ENCODE peak calls at places on chromosomes 6 and 20, in eight cellular contexts. One of them, this sample, is unnamed.

GRCh38 chr6:158772172-158772571 is 47.0 kb downstream of the EZR start:
- DNase-seq in left ventricle myocardium inferior: no peak
- DNase-seq in CD8-positive, alpha-beta T cell: no peak
- DNase-seq in IMR-90: no peak
- DNase-seq in adrenal gland: no peak
- DNase-seq in ovary: no peak
- DNase-seq in Caco-2: no peak
- DNase-seq in A549: no peak
- DNase-seq in this sample: no peak

GRCh38 chr6:132813173-132813856 is 1.1 kb upstream of the RPS12 start:
- DNase-seq in IMR-90: no peak
- DNase-seq in adrenal gland: peak; percentile 67
- DNase-seq in CD8-positive, alpha-beta T cell: peak; percentile 34
- DNase-seq in left ventricle myocardium inferior: peak; percentile 20
- DNase-seq in Caco-2: peak; percentile 46
- DNase-seq in A549: peak; percentile 33
- DNase-seq in ovary: peak; percentile 34
- DNase-seq in this sample: peak; percentile 20

GRCh38 chr6:11752350-11752749 is 26.3 kb downstream of the ADTRP start:
- DNase-seq in CD8-positive, alpha-beta T cell: no peak
- DNase-seq in ovary: no peak
- DNase-seq in left ventricle myocardium inferior: no peak
- DNase-seq in A549: no peak
- DNase-seq in IMR-90: no peak
- DNase-seq in Caco-2: no peak
- DNase-seq in adrenal gland: no peak
- DNase-seq in this sample: no peak

GRCh38 chr6:153123801-153124200 is 7.3 kb downstream of the RGS17 start:
- DNase-seq in Caco-2: no peak
- DNase-seq in left ventricle myocardium inferior: no peak
- DNase-seq in A549: no peak
- DNase-seq in ovary: no peak
- DNase-seq in CD8-positive, alpha-beta T cell: no peak
- DNase-seq in IMR-90: no peak
- DNase-seq in adrenal gland: no peak
- DNase-seq in this sample: no peak

GRCh38 chr20:2254333-2254732 is 41.5 kb upstream of the TGM3 start:
- DNase-seq in CD8-positive, alpha-beta T cell: no peak
- DNase-seq in Caco-2: no peak
- DNase-seq in IMR-90: no peak
- DNase-seq in left ventricle myocardium inferior: no peak
- DNase-seq in ovary: no peak
- DNase-seq in adrenal gland: no peak
- DNase-seq in A549: no peak
- DNase-seq in this sample: no peak

GRCh38 chr6:166627875-166628849 is 1.1 kb upstream of the RPS6KA2 start:
- DNase-seq in ovary: peak; percentile 65
- DNase-seq in CD8-positive, alpha-beta T cell: peak; percentile 62
- DNase-seq in left ventricle myocardium inferior: peak; percentile 87
- DNase-seq in A549: no peak
- DNase-seq in Caco-2: peak; percentile 54
- DNase-seq in IMR-90: peak; percentile 55
- DNase-seq in adrenal gland: peak; percentile 88
- DNase-seq in this sample: no peak

GRCh38 chr6:113317870-113318269 is 539.3 kb upstream of the MARCKS start:
- DNase-seq in IMR-90: no peak
- DNase-seq in left ventricle myocardium inferior: no peak
- DNase-seq in Caco-2: no peak
- DNase-seq in A549: no peak
- DNase-seq in CD8-positive, alpha-beta T cell: no peak
- DNase-seq in adrenal gland: no peak
- DNase-seq in ovary: no peak
- DNase-seq in this sample: no peak

GRCh38 chr20:8408587-8409307 is 276.7 kb downstream of the PLCB1 start:
- DNase-seq in IMR-90: no peak
- DNase-seq in adrenal gland: no peak
- DNase-seq in A549: no peak
- DNase-seq in ovary: no peak
- DNase-seq in left ventricle myocardium inferior: no peak
- DNase-seq in Caco-2: no peak
- DNase-seq in CD8-positive, alpha-beta T cell: no peak
- DNase-seq in this sample: no peak

GRCh38 chr6:1535295-1535694 is 74.4 kb upstream of the FOXC1 start:
- DNase-seq in Caco-2: no peak
- DNase-seq in A549: no peak
- DNase-seq in IMR-90: no peak
- DNase-seq in adrenal gland: no peak
- DNase-seq in left ventricle myocardium inferior: no peak
- DNase-seq in CD8-positive, alpha-beta T cell: peak; percentile 34
- DNase-seq in ovary: no peak
- DNase-seq in this sample: no peak

GRCh38 chr6:153059311-153059710 is 56.8 kb upstream of the MTRF1L start:
- DNase-seq in A549: no peak
- DNase-seq in IMR-90: no peak
- DNase-seq in Caco-2: no peak
- DNase-seq in ovary: no peak
- DNase-seq in left ventricle myocardium inferior: no peak
- DNase-seq in adrenal gland: no peak
- DNase-seq in CD8-positive, alpha-beta T cell: no peak
- DNase-seq in this sample: no peak

GRCh38 chr6:85126448-85127178 is 323.3 kb upstream of the NT5E start:
- DNase-seq in left ventricle myocardium inferior: peak; percentile 27
- DNase-seq in IMR-90: peak; percentile 2
- DNase-seq in CD8-positive, alpha-beta T cell: no peak
- DNase-seq in Caco-2: peak; percentile 63
- DNase-seq in adrenal gland: peak; percentile 46
- DNase-seq in A549: peak; percentile 73
- DNase-seq in ovary: no peak
- DNase-seq in this sample: no peak

GRCh38 chr6:44223471-44224153 is at the start of gene SLC29A1:
- DNase-seq in A549: peak; percentile 69
- DNase-seq in IMR-90: peak; percentile 28
- DNase-seq in Caco-2: peak; percentile 86
- DNase-seq in left ventricle myocardium inferior: peak; percentile 89
- DNase-seq in CD8-positive, alpha-beta T cell: peak; percentile 84
- DNase-seq in adrenal gland: peak; percentile 86
- DNase-seq in ovary: peak; percentile 70
- DNase-seq in this sample: peak; percentile 88

GRCh38 chr6:18352842-18353241 is 34.3 kb upstream of the RNF144B start:
- DNase-seq in ovary: no peak
- DNase-seq in IMR-90: no peak
- DNase-seq in Caco-2: no peak
- DNase-seq in A549: no peak
- DNase-seq in adrenal gland: no peak
- DNase-seq in CD8-positive, alpha-beta T cell: no peak
- DNase-seq in left ventricle myocardium inferior: no peak
- DNase-seq in this sample: no peak

GRCh38 chr20:36682311-36682710 is 36.3 kb upstream of the SLA2 start:
- DNase-seq in Caco-2: no peak
- DNase-seq in IMR-90: no peak
- DNase-seq in ovary: no peak
- DNase-seq in CD8-positive, alpha-beta T cell: no peak
- DNase-seq in adrenal gland: no peak
- DNase-seq in A549: no peak
- DNase-seq in left ventricle myocardium inferior: no peak
- DNase-seq in this sample: no peak

GRCh38 chr20:5900908-5901307 is 49.4 kb downstream of the TRMT6 start:
- DNase-seq in adrenal gland: no peak
- DNase-seq in CD8-positive, alpha-beta T cell: no peak
- DNase-seq in A549: no peak
- DNase-seq in ovary: no peak
- DNase-seq in Caco-2: no peak
- DNase-seq in left ventricle myocardium inferior: no peak
- DNase-seq in IMR-90: no peak
- DNase-seq in this sample: no peak

GRCh38 chr6:2777249-2777648 is 12.1 kb downstream of the WRNIP1 start:
- DNase-seq in ovary: no peak
- DNase-seq in A549: no peak
- DNase-seq in IMR-90: no peak
- DNase-seq in adrenal gland: no peak
- DNase-seq in left ventricle myocardium inferior: no peak
- DNase-seq in Caco-2: no peak
- DNase-seq in CD8-positive, alpha-beta T cell: no peak
- DNase-seq in this sample: no peak

GRCh38 chr20:44863661-44864060 is 21.8 kb upstream of the YWHAB start:
- DNase-seq in IMR-90: no peak
- DNase-seq in adrenal gland: no peak
- DNase-seq in CD8-positive, alpha-beta T cell: no peak
- DNase-seq in ovary: no peak
- DNase-seq in Caco-2: peak; percentile 61
- DNase-seq in A549: no peak
- DNase-seq in left ventricle myocardium inferior: no peak
- DNase-seq in this sample: no peak

GRCh38 chr6:73108949-73109348 is 116.3 kb downstream of the KHDC1L start:
- DNase-seq in ovary: no peak
- DNase-seq in adrenal gland: no peak
- DNase-seq in CD8-positive, alpha-beta T cell: no peak
- DNase-seq in IMR-90: no peak
- DNase-seq in left ventricle myocardium inferior: no peak
- DNase-seq in A549: no peak
- DNase-seq in Caco-2: no peak
- DNase-seq in this sample: no peak

GRCh38 chr6:30071081-30071818 is 4.3 kb downstream of the PPP1R11 start:
- DNase-seq in ovary: peak; percentile 40
- DNase-seq in Caco-2: no peak
- DNase-seq in adrenal gland: no peak
- DNase-seq in IMR-90: peak; percentile 15
- DNase-seq in A549: no peak
- DNase-seq in left ventricle myocardium inferior: peak; percentile 40
- DNase-seq in CD8-positive, alpha-beta T cell: no peak
- DNase-seq in this sample: no peak

GRCh38 chr6:163356324-163356723 is 58.2 kb upstream of the QKI start:
- DNase-seq in ovary: no peak
- DNase-seq in left ventricle myocardium inferior: peak; percentile 66
- DNase-seq in A549: no peak
- DNase-seq in adrenal gland: peak; percentile 90
- DNase-seq in Caco-2: no peak
- DNase-seq in CD8-positive, alpha-beta T cell: no peak
- DNase-seq in IMR-90: peak; percentile 71
- DNase-seq in this sample: no peak

GRCh38 chr6:34332255-34333198 is 59.9 kb downstream of the NUDT3 start:
- DNase-seq in ovary: no peak
- DNase-seq in adrenal gland: no peak
- DNase-seq in CD8-positive, alpha-beta T cell: no peak
- DNase-seq in Caco-2: no peak
- DNase-seq in A549: no peak
- DNase-seq in left ventricle myocardium inferior: no peak
- DNase-seq in IMR-90: no peak
- DNase-seq in this sample: no peak
- H3K4me1 ChIP-seq in ovary: peaks cover 4% of the 10 kb centered on the region
- H3K4me1 ChIP-seq in adrenal gland: peaks cover 32% of the 10 kb centered on the region
- H3K4me1 ChIP-seq in CD8-positive, alpha-beta T cell: no peaks in the 10 kb centered on the region
- H3K4me1 ChIP-seq in Caco-2: peaks cover 3% of the 10 kb centered on the region
- H3K4me1 ChIP-seq in A549: no peaks in the 10 kb centered on the region
- H3K4me1 ChIP-seq in left ventricle myocardium inferior: peaks cover 52% of the 10 kb centered on the region
- H3K4me1 ChIP-seq in IMR-90: peaks cover 3% of the 10 kb centered on the region
- H3K4me1 ChIP-seq in this sample: peaks cover 2% of the 10 kb centered on the region

DNA sequence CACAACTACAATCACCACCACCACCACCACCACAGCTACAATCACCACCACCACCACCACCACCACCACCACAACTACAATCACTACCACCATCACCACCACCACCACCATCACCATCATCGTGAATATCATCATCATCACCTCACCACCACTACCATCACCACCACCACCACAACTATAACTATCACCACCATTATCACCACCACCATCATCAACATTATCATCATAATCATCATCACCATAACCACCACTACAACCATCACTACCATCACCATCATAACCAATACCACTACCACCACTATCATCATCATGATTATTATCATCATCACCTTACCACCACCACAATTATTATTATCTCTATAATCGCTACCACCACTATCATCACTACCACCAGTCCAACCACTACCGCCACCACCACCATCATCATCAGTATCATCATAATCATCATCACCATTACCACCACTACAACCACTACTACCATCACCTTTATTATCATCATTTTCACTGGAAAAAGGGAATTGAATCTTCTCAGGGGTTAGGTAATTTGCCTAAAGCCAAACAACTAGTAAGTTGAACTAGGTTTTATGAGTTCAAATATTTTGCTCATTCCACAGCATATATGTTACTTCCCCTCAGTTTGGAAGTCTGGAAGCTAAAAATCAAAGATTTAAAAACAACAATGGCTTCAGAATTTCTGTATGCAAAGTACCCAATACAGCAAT is 8.4 kb downstream of the RIPOR2 start:
- DNase-seq in A549: no peak
- DNase-seq in left ventricle myocardium inferior: no peak
- DNase-seq in ovary: no peak
- DNase-seq in adrenal gland: no peak
- DNase-seq in Caco-2: no peak
- DNase-seq in CD8-positive, alpha-beta T cell: no peak
- DNase-seq in IMR-90: no peak
- DNase-seq in this sample: peak; percentile 45
- H3K4me3 ChIP-seq in A549: no peak overlapping the region
- H3K4me3 ChIP-seq in left ventricle myocardium inferior: no peak overlapping the region
- H3K4me3 ChIP-seq in ovary: no peak overlapping the region
- H3K4me3 ChIP-seq in adrenal gland: no peak overlapping the region
- H3K4me3 ChIP-seq in Caco-2: no peak overlapping the region
- H3K4me3 ChIP-seq in CD8-positive, alpha-beta T cell: peak overlapping the region; percentile 38
- H3K4me3 ChIP-seq in IMR-90: no peak overlapping the region
- H3K4me3 ChIP-seq in this sample: peak overlapping the region; percentile 51

GRCh38 chr6:149567846-149568585 is 1.8 kb downstream of the GINM1 start:
- DNase-seq in left ventricle myocardium inferior: no peak
- DNase-seq in ovary: no peak
- DNase-seq in A549: no peak
- DNase-seq in adrenal gland: no peak
- DNase-seq in IMR-90: no peak
- DNase-seq in Caco-2: no peak
- DNase-seq in CD8-positive, alpha-beta T cell: no peak
- DNase-seq in this sample: no peak
- H3K4me1 ChIP-seq in left ventricle myocardium inferior: peaks cover 37% of the 10 kb centered on the region
- H3K4me1 ChIP-seq in ovary: no peaks in the 10 kb centered on the region
- H3K4me1 ChIP-seq in A549: peaks cover 27% of the 10 kb centered on the region
- H3K4me1 ChIP-seq in adrenal gland: peaks cover 17% of the 10 kb centered on the region
- H3K4me1 ChIP-seq in IMR-90: peaks cover 3% of the 10 kb centered on the region
- H3K4me1 ChIP-seq in Caco-2: no peaks in the 10 kb centered on the region
- H3K4me1 ChIP-seq in CD8-positive, alpha-beta T cell: peaks cover 7% of the 10 kb centered on the region
- H3K4me1 ChIP-seq in this sample: peaks cover 16% of the 10 kb centered on the region

DNA sequence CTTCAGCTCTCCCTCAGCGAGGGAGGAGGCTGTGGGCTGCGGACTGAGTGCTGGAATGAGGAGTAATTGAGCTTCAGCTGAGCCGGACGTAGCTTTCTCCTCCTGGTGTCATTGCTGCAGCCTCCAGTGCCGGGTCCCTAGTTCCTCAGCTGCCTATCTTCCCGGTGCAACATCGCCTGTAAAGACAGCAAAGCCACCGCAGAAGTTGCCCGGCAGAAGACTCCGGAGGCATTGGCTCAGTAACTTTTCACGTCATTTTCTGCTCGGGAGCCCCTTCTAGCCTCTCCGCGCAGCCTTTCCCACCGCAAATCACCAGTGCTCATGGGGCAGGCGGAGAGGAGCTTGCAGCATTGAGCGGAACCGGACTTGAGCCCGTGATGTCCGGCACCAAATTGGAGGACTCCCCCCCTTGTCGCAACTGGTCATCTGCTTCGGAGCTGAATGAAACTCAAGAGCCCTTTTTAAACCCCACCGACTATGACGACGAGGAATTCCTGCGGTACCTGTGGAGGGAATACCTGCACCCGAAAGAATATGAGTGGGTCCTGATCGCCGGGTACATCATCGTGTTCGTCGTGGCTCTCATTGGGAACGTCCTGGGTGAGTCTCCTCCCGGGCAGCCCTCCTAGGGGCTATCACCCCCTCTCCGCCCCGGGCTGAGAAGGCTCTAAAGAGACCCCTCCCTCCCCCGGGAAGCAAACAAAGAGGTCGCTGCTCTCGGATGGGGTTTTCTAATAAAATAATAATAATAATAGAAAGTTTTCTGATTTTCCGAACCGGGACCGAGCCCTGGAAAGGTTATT is at the start of gene HCRTR2:
- DNase-seq in CD8-positive, alpha-beta T cell: no peak
- DNase-seq in Caco-2: no peak
- DNase-seq in A549: no peak
- DNase-seq in left ventricle myocardium inferior: no peak
- DNase-seq in adrenal gland: no peak
- DNase-seq in ovary: no peak
- DNase-seq in IMR-90: peak; percentile 1
- DNase-seq in this sample: no peak
- H3K4me3 ChIP-seq in CD8-positive, alpha-beta T cell: no peak within 1 kb of the TSS
- H3K4me3 ChIP-seq in Caco-2: no peak within 1 kb of the TSS
- H3K4me3 ChIP-seq in A549: no peak within 1 kb of the TSS
- H3K4me3 ChIP-seq in left ventricle myocardium inferior: peak within 1 kb of the TSS; percentile 45
- H3K4me3 ChIP-seq in adrenal gland: no peak within 1 kb of the TSS
- H3K4me3 ChIP-seq in ovary: no peak within 1 kb of the TSS
- H3K4me3 ChIP-seq in IMR-90: no peak within 1 kb of the TSS
- H3K4me3 ChIP-seq in this sample: no peak within 1 kb of the TSS

This sample was measured in CD8-positive, alpha-beta memory T cell.